ENCODE peak calls at places on chromosomes 6 and 20, in six cellular contexts. S is stimulated activated naive CD4-positive, alpha-beta T cell; N is HT-29; Q is brain microvascular endothelial cell; F is astrocyte of the spinal cord; B is CD8-positive, alpha-beta T cell. M is an unnamed sample.

GRCh38 chr6:138038148-138038870 is 68.9 kb downstream of the PERP start:
- DNase-seq in B (no peak), F (no peak), Q (no peak), S (no peak), N (no peak), M (no peak)

GRCh38 chr6:149766156-149766768 is 16.7 kb downstream of the PCMT1 start:
- DNase-seq in S (no peak), N (peak), B (no peak), F (peak), Q (peak), M (no peak)

GRCh38 chr6:37783831-37784584 is 35.5 kb upstream of the ZFAND3 start:
- DNase-seq in S (no peak), N (no peak), Q (peak), F (peak), B (no peak), M (no peak)

GRCh38 chr6:97141756-97142155 is 141.3 kb downstream of the MMS22L start:
- DNase-seq in F (no peak), S (no peak), Q (no peak), B (no peak), N (no peak), M (no peak)

GRCh38 chr6:132760256-132760655 is 2.6 kb upstream of the VNN2 start:
- DNase-seq in N (no peak), Q (no peak), B (no peak), F (no peak), S (no peak), M (no peak)

GRCh38 chr6:168131464-168132415 is 52.7 kb upstream of the FRMD1 start:
- DNase-seq in S (no peak), N (no peak), Q (no peak), F (no peak), B (no peak), M (no peak)

GRCh38 chr6:95959291-95959690 is 56.5 kb upstream of the FUT9 start:
- DNase-seq in F (no peak), B (no peak), S (no peak), N (no peak), Q (no peak), M (no peak)

GRCh38 chr6:12483712-12484111 is 193.6 kb downstream of the EDN1 start:
- DNase-seq in F (peak), N (peak), Q (peak), B (no peak), S (no peak), M (no peak)

GRCh38 chr20:3805594-3806264 is 9.6 kb downstream of the CDC25B start:
- DNase-seq in N (no peak), F (peak), B (no peak), S (no peak), Q (no peak), M (no peak)

GRCh38 chr6:27752038-27752885 is 159.9 kb downstream of the OR2B2 start:
- DNase-seq in B (peak), N (peak), Q (peak), F (peak), S (no peak), M (no peak)